ENCODE peak calls at places on chromosome 1, in ten cellular contexts. V, G, I, P, C, L, R, H, U and O are unnamed samples.

GRCh38 chr1:165580931-165581871 is 37.4 kb downstream of the LRRC52 start:
- DNase-seq in H (no peak), P (peak; percentile 33), R (peak; percentile 69), V (no peak), I (no peak), L (no peak), C (no peak), G (no peak), U (peak; percentile 64), O (no peak)

GRCh38 chr1:87167855-87168630 is 160.6 kb upstream of the LMO4 start:
- DNase-seq in R (no peak), V (no peak), L (no peak), C (no peak), P (no peak), G (no peak), I (no peak), U (no peak), H (no peak), O (no peak)

GRCh38 chr1:4594286-4594991 is 60.0 kb upstream of the AJAP1 start:
- DNase-seq in R (no peak), I (no peak), U (no peak), G (no peak), V (no peak), H (no peak), L (no peak), C (no peak), P (no peak), O (no peak)

GRCh38 chr1:232622378-232622777 is 7.6 kb downstream of the SIPA1L2 start:
- DNase-seq in H (no peak), P (no peak), C (no peak), V (no peak), G (no peak), R (no peak), I (no peak), L (no peak), U (no peak), O (no peak)

GRCh38 chr1:115453666-115454065 is 115.6 kb upstream of the NGF start:
- DNase-seq in G (no peak), R (no peak), L (no peak), I (no peak), C (no peak), V (no peak), U (no peak), P (no peak), H (no peak), O (no peak)

GRCh38 chr1:153608742-153609584 is 4.0 kb downstream of the S100A16 start:
- DNase-seq in I (no peak), P (peak; percentile 90), C (no peak), H (peak; percentile 30), R (peak; percentile 86), L (no peak), U (peak; percentile 98), V (peak; percentile 77), G (peak; percentile 71), O (peak; percentile 94)

GRCh38 chr1:63674865-63675815 is 81.9 kb downstream of the PGM1 start:
- DNase-seq in C (no peak), H (no peak), P (no peak), U (no peak), L (no peak), G (no peak), R (no peak), V (no peak), I (no peak), O (no peak)

GRCh38 chr1:58893257-58893869 is 109.5 kb upstream of the JUN start:
- DNase-seq in I (no peak), C (no peak), V (no peak), P (no peak), L (no peak), G (no peak), R (no peak), H (no peak), U (no peak), O (no peak)

GRCh38 chr1:91611498-91611917 is 110.9 kb downstream of the CDC7 start:
- DNase-seq in P (no peak), R (peak; percentile 43), C (no peak), L (no peak), G (no peak), V (peak; percentile 73), U (peak; percentile 53), H (no peak), I (no peak), O (no peak)

GRCh38 chr1:20168547-20169491 is 17.1 kb upstream of the UBXN10 start:
- DNase-seq in I (no peak), C (no peak), L (no peak), R (no peak), P (no peak), U (no peak), G (no peak), V (peak; percentile 37), H (no peak), O (no peak)

GRCh38 chr1:166391677-166392076 is 224.9 kb upstream of the FAM78B start:
- DNase-seq in R (no peak), P (no peak), V (no peak), G (no peak), C (no peak), H (no peak), U (no peak), L (no peak), I (no peak), O (no peak)

GRCh38 chr1:9321480-9321849 is 28.8 kb downstream of the SPSB1 start:
- DNase-seq in P (peak; percentile 68), V (no peak), R (peak; percentile 36), L (no peak), G (no peak), C (no peak), I (no peak), H (no peak), U (peak; percentile 28), O (no peak)

GRCh38 chr1:85289207-85289847 is 12.9 kb upstream of the BCL10 start:
- DNase-seq in C (no peak), U (peak; percentile 90), L (no peak), H (no peak), I (no peak), G (no peak), R (peak; percentile 83), V (no peak), P (peak; percentile 79), O (peak; percentile 71)

GRCh38 chr1:224333939-224334701 is 4.1 kb upstream of the NVL start:
- DNase-seq in R (peak; percentile 56), U (peak; percentile 75), G (no peak), P (peak; percentile 9), L (no peak), H (no peak), I (no peak), C (no peak), V (no peak), O (peak; percentile 50)

GRCh38 chr1:234315091-234315541 is 58.1 kb upstream of the COA6 start:
- DNase-seq in L (no peak), C (peak; percentile 48), G (no peak), I (peak; percentile 23), R (peak; percentile 46), H (no peak), V (no peak), P (peak; percentile 49), U (peak; percentile 79), O (no peak)

GRCh38 chr1:192399161-192399560 is 82.4 kb downstream of the RGS21 start:
- DNase-seq in C (no peak), H (no peak), I (no peak), G (no peak), L (no peak), V (no peak), R (no peak), P (no peak), U (no peak), O (no peak)

GRCh38 chr1:50109647-50110075 is 941 bp downstream of the ELAVL4 start:
- DNase-seq in U (no peak), C (no peak), P (peak; percentile 9), V (no peak), G (no peak), R (peak; percentile 16), H (no peak), L (peak; percentile 36), I (no peak), O (no peak)

GRCh38 chr1:26744075-26744958 is 43.4 kb upstream of the PIGV start:
- DNase-seq in L (no peak), G (peak; percentile 13), P (peak; percentile 75), H (peak; percentile 14), I (peak; percentile 82), V (peak; percentile 25), C (peak; percentile 71), U (peak; percentile 97), R (peak; percentile 81), O (peak; percentile 68)

GRCh38 chr1:33410091-33410701 is 20.7 kb downstream of the PHC2 start:
- DNase-seq in R (peak; percentile 91), H (no peak), L (peak; percentile 9), C (no peak), P (peak; percentile 78), I (no peak), V (peak; percentile 86), U (peak; percentile 77), G (no peak), O (peak; percentile 65)

GRCh38 chr1:163202833-163203451 is at the start of gene RGS5:
- DNase-seq in G (no peak), I (no peak), U (peak; percentile 62), R (peak; percentile 53), C (no peak), V (peak; percentile 77), L (no peak), P (peak; percentile 42), H (no peak), O (peak; percentile 19)

GRCh38 chr1:168957818-168958217 is 148.7 kb upstream of the ATP1B1 start:
- DNase-seq in G (no peak), L (no peak), H (no peak), P (no peak), U (no peak), C (no peak), V (no peak), R (no peak), I (no peak), O (no peak)